ENCODE peak calls at places on chromosomes 12 and 14, in nine cellular contexts. T is CD4-positive, CD25-positive, alpha-beta regulatory T cell; P is CD4-positive, alpha-beta memory T cell; Z is fibroblast of lung; B is left ventricle myocardium inferior; N is mucosa of descending colon; M is heart left ventricle; Y is psoas muscle; D is body of pancreas. W is an unnamed sample.

GRCh38 chr12:6092784-6093722 is 31.4 kb downstream of the VWF start:
- DNase-seq in T (no peak), P (no peak), Z (peak), B (no peak), N (no peak), M (no peak), Y (peak), D (no peak), W (no peak)

GRCh38 chr14:94164685-94165431 is 9.3 kb upstream of the PPP4R4 start:
- DNase-seq in T (no peak), P (no peak), Z (no peak), B (no peak), N (no peak), M (no peak), Y (no peak), D (no peak), W (peak)

GRCh38 chr12:4250691-4251090 is 22.9 kb upstream of the CCND2 start:
- DNase-seq in T (no peak), P (no peak), Z (no peak), B (no peak), N (no peak), M (no peak), Y (no peak), D (no peak), W (no peak)

GRCh38 chr14:38238881-38239280 is 17.0 kb downstream of the CLEC14A start:
- DNase-seq in T (no peak), P (no peak), Z (no peak), B (no peak), N (no peak), M (no peak), Y (no peak), D (no peak), W (no peak)

GRCh38 chr12:80189241-80189640 is 89.9 kb downstream of the OTOGL start:
- DNase-seq in T (no peak), P (no peak), Z (peak), B (no peak), N (no peak), M (no peak), Y (no peak), D (no peak), W (no peak)

GRCh38 chr14:62743569-62743968 is 301.7 kb downstream of the KCNH5 start:
- DNase-seq in T (no peak), P (no peak), Z (no peak), B (no peak), N (no peak), M (no peak), Y (no peak), D (no peak), W (no peak)

GRCh38 chr12:109740694-109741245 is 27.1 kb downstream of the FAM222A start:
- DNase-seq in T (no peak), P (no peak), Z (no peak), B (peak), N (no peak), M (peak), Y (peak), D (peak), W (peak)

GRCh38 chr14:64760146-64760755 is 56.0 kb downstream of the PLEKHG3 start:
- DNase-seq in T (peak), P (peak), Z (peak), B (no peak), N (peak), M (peak), Y (peak), D (peak), W (no peak)

GRCh38 chr14:62018606-62019005 is 256.4 kb downstream of the SNAPC1 start:
- DNase-seq in T (no peak), P (no peak), Z (no peak), B (no peak), N (no peak), M (no peak), Y (no peak), D (no peak), W (no peak)

GRCh38 chr14:101561145-101561896 is at the start of gene DIO3:
- DNase-seq in T (no peak), P (no peak), Z (peak), B (no peak), N (peak), M (no peak), Y (peak), D (peak), W (no peak)

GRCh38 chr12:88801227-88802225 is 221.3 kb upstream of the KITLG start:
- DNase-seq in T (no peak), P (no peak), Z (no peak), B (no peak), N (no peak), M (no peak), Y (no peak), D (no peak), W (no peak)

GRCh38 chr12:93819048-93819491 is 141.9 kb downstream of the CRADD start:
- DNase-seq in T (no peak), P (no peak), Z (peak), B (peak), N (peak), M (peak), Y (peak), D (peak), W (peak)

GRCh38 chr14:53668861-53669260 is 287.8 kb downstream of the BMP4 start:
- DNase-seq in T (no peak), P (no peak), Z (peak), B (no peak), N (no peak), M (no peak), Y (no peak), D (no peak), W (no peak)

GRCh38 chr12:88325828-88326214 is 183.7 kb downstream of the TMTC3 start:
- DNase-seq in T (no peak), P (no peak), Z (peak), B (no peak), N (no peak), M (no peak), Y (no peak), D (no peak), W (no peak)

GRCh38 chr12:65778268-65779090 is 45.8 kb upstream of the HMGA2 start:
- DNase-seq in T (no peak), P (no peak), Z (peak), B (no peak), N (no peak), M (no peak), Y (no peak), D (no peak), W (no peak)

GRCh38 chr12:12587878-12588277 is 23.8 kb upstream of the CREBL2 start:
- DNase-seq in T (no peak), P (no peak), Z (no peak), B (no peak), N (no peak), M (no peak), Y (no peak), D (no peak), W (no peak)

GRCh38 chr12:132824053-132824452 is 4.6 kb downstream of the GOLGA3 start:
- DNase-seq in T (no peak), P (no peak), Z (no peak), B (no peak), N (no peak), M (no peak), Y (no peak), D (no peak), W (no peak)

GRCh38 chr12:116381240-116381743 is 103.8 kb upstream of the MED13L start:
- DNase-seq in T (no peak), P (no peak), Z (no peak), B (no peak), N (no peak), M (no peak), Y (no peak), D (no peak), W (no peak)

GRCh38 chr12:51752490-51752889 is 96.0 kb downstream of the FIGNL2 start:
- DNase-seq in T (no peak), P (no peak), Z (peak), B (peak), N (peak), M (peak), Y (peak), D (peak), W (peak)

DNA sequence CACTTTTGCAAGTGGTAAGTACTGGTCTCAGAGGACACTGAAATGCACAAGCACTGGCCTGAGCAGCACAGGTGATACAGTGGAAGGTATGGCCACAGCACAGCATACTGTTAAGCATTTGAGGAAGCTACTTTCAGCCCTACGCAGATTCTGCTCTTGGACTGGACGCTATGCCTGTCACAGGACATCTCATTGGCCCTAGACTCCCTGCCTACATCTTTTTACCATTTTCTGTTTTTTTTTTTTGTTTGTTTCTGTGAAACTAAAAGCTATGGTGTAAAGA is 144.2 kb upstream of the ABCD2 start:
- DNase-seq in T (no peak), P (no peak), Z (no peak), B (no peak), N (no peak), M (no peak), Y (no peak), D (no peak), W (no peak)
- H3K4me3 ChIP-seq in T (no peak), P (no peak), Z (no peak), B (no peak), N (no peak), M (no peak), Y (no peak), D (no peak), W (no peak)

GRCh38 chr14:57498035-57498434 is 4.4 kb upstream of the CCDC198 start:
- DNase-seq in T (no peak), P (no peak), Z (no peak), B (no peak), N (no peak), M (no peak), Y (no peak), D (no peak), W (no peak)
- H3K4me3 ChIP-seq in T (no peak), P (no peak), Z (no peak), B (no peak), N (no peak), M (no peak), Y (no peak), D (no peak), W (no peak)

GRCh38 chr14:74765721-74766120 is 2.6 kb downstream of the YLPM1 start:
- DNase-seq in T (peak), P (no peak), Z (no peak), B (no peak), N (no peak), M (no peak), Y (no peak), D (no peak), W (no peak)
- H3K4me3 ChIP-seq in T (peak), P (peak), Z (peak), B (peak), N (no peak), M (peak), Y (peak), D (no peak), W (peak)

DNA sequence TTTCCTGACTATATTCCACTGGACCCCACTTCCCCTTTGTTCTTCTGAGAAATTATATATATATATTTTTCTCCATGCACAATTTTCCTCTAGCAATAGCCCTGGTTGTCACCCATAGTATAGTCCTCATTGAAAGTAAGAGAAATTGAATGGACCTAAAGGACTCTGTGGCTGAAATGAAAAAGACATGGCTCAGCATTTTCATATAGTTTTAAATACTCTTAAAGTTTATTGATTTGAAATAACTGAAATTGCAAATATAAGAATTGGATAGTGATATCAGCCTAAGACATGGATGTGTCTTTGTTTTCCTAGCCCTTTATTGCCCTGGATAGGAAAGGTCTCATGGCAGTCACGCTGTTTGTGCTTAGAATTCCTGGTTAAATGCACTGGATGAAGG is 113.8 kb downstream of the ANO6 start:
- DNase-seq in T (no peak), P (no peak), Z (no peak), B (no peak), N (no peak), M (no peak), Y (no peak), D (no peak), W (no peak)
- H3K4me3 ChIP-seq in T (no peak), P (no peak), Z (no peak), B (no peak), N (no peak), M (no peak), Y (no peak), D (no peak), W (no peak)

GRCh38 chr12:57481671-57482070 is 2.0 kb upstream of the ARHGAP9 start:
- DNase-seq in T (no peak), P (no peak), Z (no peak), B (no peak), N (no peak), M (no peak), Y (no peak), D (no peak), W (no peak)
- H3K4me3 ChIP-seq in T (no peak), P (no peak), Z (no peak), B (no peak), N (no peak), M (no peak), Y (no peak), D (no peak), W (no peak)

GRCh38 chr14:55052259-55052930 is 948 bp downstream of the MAPK1IP1L start:
- DNase-seq in T (no peak), P (no peak), Z (peak), B (no peak), N (no peak), M (no peak), Y (no peak), D (no peak), W (no peak)

GRCh38 chr14:55054098-55054497 is 2.7 kb downstream of the MAPK1IP1L start:
- DNase-seq in T (no peak), P (no peak), Z (no peak), B (no peak), N (no peak), M (no peak), Y (no peak), D (no peak), W (no peak)

GRCh38 chr14:55051426-55052258 is at the start of gene MAPK1IP1L:
- DNase-seq in T (peak), P (peak), Z (peak), B (peak), N (peak), M (peak), Y (peak), D (peak), W (peak)

GRCh38 chr14:55053500-55053899 is 2.1 kb downstream of the MAPK1IP1L start:
- DNase-seq in T (no peak), P (no peak), Z (no peak), B (no peak), N (no peak), M (no peak), Y (no peak), D (no peak), W (no peak)

DNA sequence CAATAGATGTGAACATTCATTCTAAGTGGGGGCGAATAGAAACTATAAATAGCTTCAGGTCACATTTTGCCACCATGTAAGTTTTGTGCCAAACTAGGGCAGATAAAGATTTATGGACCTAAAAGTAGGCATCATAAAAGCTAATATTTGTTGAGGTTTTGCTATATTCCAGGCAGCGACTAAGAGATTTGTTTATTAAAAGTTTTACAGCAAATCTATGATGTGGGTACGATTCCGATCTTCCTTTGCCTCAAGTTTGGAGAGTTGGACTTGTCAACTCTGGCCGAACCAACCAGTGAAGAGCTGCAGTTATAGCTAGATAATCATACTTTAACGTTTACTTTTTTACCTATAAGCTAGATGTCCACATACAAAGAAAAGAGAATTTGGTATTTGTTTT is 1.6 kb downstream of the MAPK1IP1L start:
- DNase-seq in T (no peak), P (no peak), Z (no peak), B (no peak), N (no peak), M (no peak), Y (no peak), D (no peak), W (no peak)
- H3K4me3 ChIP-seq in T (peak), P (peak), Z (peak), B (peak), N (no peak), M (peak), Y (peak), D (no peak), W (peak)

W was measured in dorsolateral prefrontal cortex.